ENCODE peak calls at places on chromosomes 4 and X, in ten cellular contexts. E is activated CD4-positive, alpha-beta T cell treated with anti-CD3 and anti-CD28 coated beads for 36 hours; B is naive thymus-derived CD8-positive, alpha-beta T cell; N is epithelial cell of esophagus; O is SJSA1; G is fibroblast of mammary gland; I is C1 segment of cervical spinal cord; J is MG63; R is T1000; Q is cardiac muscle cell. P is an unnamed sample.

GRCh38 chr4:107826427-107826980 is 1.8 kb downstream of the SGMS2 start:
- DNase-seq in E (no peak), J (no peak), Q (no peak), O (no peak), R (no peak), B (no peak), N (peak), I (no peak), G (no peak), P (no peak)

GRCh38 chrX:22063284-22063683 is 31.2 kb downstream of the PHEX start:
- DNase-seq in J (no peak), E (peak), G (no peak), I (no peak), B (no peak), R (no peak), Q (peak), N (peak), O (no peak), P (no peak)

GRCh38 chr4:113790478-113790877 is 28.9 kb upstream of the CAMK2D start:
- DNase-seq in E (no peak), O (no peak), J (no peak), G (no peak), Q (no peak), B (no peak), R (no peak), N (no peak), I (no peak), P (no peak)

GRCh38 chrX:20729421-20729820 is 462.7 kb upstream of the RPS6KA3 start:
- DNase-seq in O (no peak), G (peak), N (no peak), B (no peak), E (no peak), I (no peak), J (no peak), R (no peak), Q (no peak), P (no peak)

GRCh38 chr4:71133491-71133890 is 140.0 kb downstream of the DCK start:
- DNase-seq in Q (no peak), R (no peak), N (no peak), O (no peak), E (no peak), G (peak), B (no peak), I (no peak), J (peak), P (peak)

GRCh38 chrX:17860811-17861495 is at the start of gene RAI2:
- DNase-seq in I (peak), B (peak), O (no peak), R (no peak), J (no peak), G (no peak), Q (no peak), E (peak), N (no peak), P (no peak)

GRCh38 chr4:53914313-53915016 is 149.9 kb downstream of the CHIC2 start:
- DNase-seq in O (peak), I (no peak), N (peak), G (peak), E (peak), B (no peak), Q (peak), J (peak), R (peak), P (peak)

GRCh38 chr4:7649741-7650531 is 215.2 kb upstream of the PSAPL1 start:
- DNase-seq in E (peak), G (peak), B (no peak), Q (peak), J (peak), N (no peak), I (peak), R (peak), O (peak), P (peak)

GRCh38 chr4:141350122-141350904 is 129.6 kb downstream of the ZNF330 start:
- DNase-seq in G (peak), O (no peak), E (no peak), Q (peak), N (peak), J (peak), B (no peak), R (no peak), I (no peak), P (peak)

GRCh38 chr4:127469575-127470289 is 163.0 kb upstream of the INTU start:
- DNase-seq in G (no peak), E (no peak), B (no peak), N (no peak), I (no peak), Q (no peak), J (no peak), R (no peak), O (no peak), P (no peak)

GRCh38 chr4:121199742-121200561 is 35.8 kb upstream of the TNIP3 start:
- DNase-seq in B (no peak), I (no peak), O (no peak), Q (no peak), R (no peak), E (peak), G (no peak), N (no peak), J (no peak), P (no peak)

GRCh38 chrX:30313322-30313721 is 4.1 kb upstream of the NR0B1 start:
- DNase-seq in R (no peak), J (no peak), E (no peak), B (no peak), I (no peak), O (no peak), Q (no peak), G (no peak), N (no peak), P (no peak)

GRCh38 chrX:10902001-10902400 is 209.1 kb upstream of the HCCS start:
- DNase-seq in R (no peak), N (peak), G (peak), O (no peak), Q (peak), I (no peak), B (no peak), J (no peak), E (no peak), P (peak)

GRCh38 chr4:78704981-78705757 is 71.0 kb upstream of the BMP2K start:
- DNase-seq in Q (peak), J (peak), B (no peak), G (peak), N (peak), I (no peak), R (peak), O (no peak), E (no peak), P (peak)

GRCh38 chrX:77917294-77917933 is 6.9 kb downstream of the ATP7A start:
- DNase-seq in J (no peak), N (no peak), R (no peak), E (no peak), O (no peak), B (no peak), I (no peak), Q (no peak), G (no peak), P (no peak)

GRCh38 chrX:130676861-130677260 is 226.1 kb downstream of the ENOX2 start:
- DNase-seq in G (no peak), N (no peak), R (no peak), O (no peak), J (no peak), B (no peak), Q (peak), E (no peak), I (no peak), P (no peak)

GRCh38 chr4:61500883-61501282 is 300.8 kb downstream of the ADGRL3 start:
- DNase-seq in I (no peak), Q (peak), G (peak), N (peak), J (no peak), O (no peak), E (no peak), B (no peak), R (no peak), P (no peak)

GRCh38 chr4:29009908-29010307 is 1710.3 kb upstream of the PCDH7 start:
- DNase-seq in J (no peak), Q (no peak), I (no peak), B (no peak), O (no peak), N (no peak), R (no peak), E (no peak), G (no peak), P (no peak)

GRCh38 chr4:186250740-186251124 is 15.3 kb upstream of the F11 start:
- DNase-seq in G (no peak), N (no peak), I (no peak), B (no peak), Q (no peak), R (no peak), J (no peak), E (no peak), O (no peak), P (no peak)